ENCODE peak calls at places on chromosomes 1 and 21, in six cellular contexts. One of them, this sample, is unnamed.

GRCh38 chr1:220045356-220046051 is 801 bp downstream of the EPRS1 start:
- DNase-seq in mesenchymal stem cell: no peak
- DNase-seq in IMR-90: no peak
- DNase-seq in mesendoderm: no peak
- DNase-seq in neuronal stem cell: no peak
- DNase-seq in H1: no peak
- DNase-seq in this sample: no peak

GRCh38 chr1:111541721-111542120 is 38.3 kb upstream of the ADORA3 start:
- DNase-seq in mesendoderm: peak; percentile 91
- DNase-seq in IMR-90: peak; percentile 37
- DNase-seq in neuronal stem cell: no peak
- DNase-seq in H1: no peak
- DNase-seq in mesenchymal stem cell: peak; percentile 11
- DNase-seq in this sample: no peak

GRCh38 chr21:25615880-25616279 is 8.6 kb upstream of the MRPL39 start:
- DNase-seq in H1: no peak
- DNase-seq in mesenchymal stem cell: no peak
- DNase-seq in neuronal stem cell: no peak
- DNase-seq in mesendoderm: no peak
- DNase-seq in IMR-90: no peak
- DNase-seq in this sample: no peak

GRCh38 chr1:174875306-174875705 is 124.4 kb upstream of the CACYBP start:
- DNase-seq in H1: no peak
- DNase-seq in mesenchymal stem cell: no peak
- DNase-seq in mesendoderm: peak; percentile 56
- DNase-seq in IMR-90: no peak
- DNase-seq in neuronal stem cell: no peak
- DNase-seq in this sample: peak; percentile 44

GRCh38 chr1:29736582-29737188 is 500.4 kb downstream of the PTPRU start:
- DNase-seq in H1: no peak
- DNase-seq in neuronal stem cell: peak; percentile 82
- DNase-seq in mesenchymal stem cell: peak; percentile 43
- DNase-seq in mesendoderm: peak; percentile 74
- DNase-seq in IMR-90: peak; percentile 60
- DNase-seq in this sample: peak; percentile 49

GRCh38 chr1:225242611-225243010 is 185.2 kb downstream of the LBR start:
- DNase-seq in IMR-90: no peak
- DNase-seq in mesendoderm: no peak
- DNase-seq in mesenchymal stem cell: no peak
- DNase-seq in neuronal stem cell: no peak
- DNase-seq in H1: no peak
- DNase-seq in this sample: no peak

GRCh38 chr1:206685749-206686485 is 1.2 kb downstream of the MAPKAPK2 start:
- DNase-seq in mesendoderm: peak; percentile 89
- DNase-seq in mesenchymal stem cell: peak; percentile 88
- DNase-seq in H1: no peak
- DNase-seq in neuronal stem cell: peak; percentile 61
- DNase-seq in IMR-90: peak; percentile 80
- DNase-seq in this sample: no peak

GRCh38 chr1:194833111-194833510 is 1646.7 kb upstream of the B3GALT2 start:
- DNase-seq in mesenchymal stem cell: no peak
- DNase-seq in mesendoderm: no peak
- DNase-seq in neuronal stem cell: no peak
- DNase-seq in IMR-90: no peak
- DNase-seq in H1: no peak
- DNase-seq in this sample: no peak

GRCh38 chr1:189424746-189425331 is 1052.8 kb downstream of the BRINP3 start:
- DNase-seq in mesendoderm: peak; percentile 27
- DNase-seq in mesenchymal stem cell: no peak
- DNase-seq in H1: no peak
- DNase-seq in neuronal stem cell: no peak
- DNase-seq in IMR-90: peak; percentile 40
- DNase-seq in this sample: no peak

GRCh38 chr21:38937844-38938243 is 132.1 kb downstream of the ETS2 start:
- DNase-seq in H1: no peak
- DNase-seq in mesendoderm: no peak
- DNase-seq in neuronal stem cell: no peak
- DNase-seq in mesenchymal stem cell: no peak
- DNase-seq in IMR-90: no peak
- DNase-seq in this sample: no peak

GRCh38 chr1:77948841-77949424 is 29.9 kb downstream of the FUBP1 start:
- DNase-seq in mesendoderm: peak; percentile 30
- DNase-seq in mesenchymal stem cell: peak; percentile 40
- DNase-seq in IMR-90: peak; percentile 42
- DNase-seq in H1: no peak
- DNase-seq in neuronal stem cell: peak; percentile 12
- DNase-seq in this sample: no peak

GRCh38 chr1:26856604-26857469 is 6.1 kb upstream of the SFN start:
- DNase-seq in mesendoderm: peak; percentile 68
- DNase-seq in H1: no peak
- DNase-seq in neuronal stem cell: no peak
- DNase-seq in mesenchymal stem cell: no peak
- DNase-seq in IMR-90: no peak
- DNase-seq in this sample: no peak

GRCh38 chr1:216210081-216210480 is 213.2 kb downstream of the USH2A start:
- DNase-seq in neuronal stem cell: no peak
- DNase-seq in IMR-90: peak; percentile 69
- DNase-seq in mesenchymal stem cell: peak; percentile 56
- DNase-seq in mesendoderm: no peak
- DNase-seq in H1: no peak
- DNase-seq in this sample: no peak

GRCh38 chr1:68331117-68331865 is 99.0 kb upstream of the WLS start:
- DNase-seq in mesenchymal stem cell: peak; percentile 90
- DNase-seq in IMR-90: peak; percentile 97
- DNase-seq in neuronal stem cell: no peak
- DNase-seq in mesendoderm: no peak
- DNase-seq in H1: no peak
- DNase-seq in this sample: no peak

GRCh38 chr1:8374812-8375211 is 56.9 kb downstream of the SLC45A1 start:
- DNase-seq in neuronal stem cell: no peak
- DNase-seq in IMR-90: peak; percentile 56
- DNase-seq in mesenchymal stem cell: no peak
- DNase-seq in mesendoderm: peak; percentile 82
- DNase-seq in H1: no peak
- DNase-seq in this sample: peak; percentile 62

GRCh38 chr21:38861989-38862683 is 56.4 kb downstream of the ETS2 start:
- DNase-seq in H1: no peak
- DNase-seq in neuronal stem cell: no peak
- DNase-seq in mesenchymal stem cell: no peak
- DNase-seq in IMR-90: no peak
- DNase-seq in mesendoderm: no peak
- DNase-seq in this sample: no peak

GRCh38 chr1:35691080-35691479 is 27.6 kb downstream of the C1orf216 start:
- DNase-seq in H1: no peak
- DNase-seq in mesendoderm: no peak
- DNase-seq in IMR-90: no peak
- DNase-seq in neuronal stem cell: no peak
- DNase-seq in mesenchymal stem cell: no peak
- DNase-seq in this sample: no peak

GRCh38 chr21:24395320-24395933 is 1211.9 kb downstream of the MRPL39 start:
- DNase-seq in IMR-90: peak; percentile 1
- DNase-seq in H1: no peak
- DNase-seq in neuronal stem cell: no peak
- DNase-seq in mesenchymal stem cell: no peak
- DNase-seq in mesendoderm: peak; percentile 12
- DNase-seq in this sample: no peak

GRCh38 chr21:39386194-39386593 is 37.3 kb upstream of the HMGN1 start:
- DNase-seq in H1: no peak
- DNase-seq in neuronal stem cell: no peak
- DNase-seq in mesendoderm: no peak
- DNase-seq in mesenchymal stem cell: no peak
- DNase-seq in IMR-90: no peak
- DNase-seq in this sample: peak; percentile 38

GRCh38 chr1:94154989-94155388 is 34.0 kb upstream of the ABCA4 start:
- DNase-seq in IMR-90: no peak
- DNase-seq in H1: no peak
- DNase-seq in mesenchymal stem cell: no peak
- DNase-seq in mesendoderm: no peak
- DNase-seq in neuronal stem cell: no peak
- DNase-seq in this sample: no peak

GRCh38 chr1:76687324-76688018 is 179.8 kb upstream of the ST6GALNAC5 start:
- DNase-seq in mesendoderm: no peak
- DNase-seq in mesenchymal stem cell: no peak
- DNase-seq in neuronal stem cell: no peak
- DNase-seq in IMR-90: no peak
- DNase-seq in H1: no peak
- DNase-seq in this sample: no peak

GRCh38 chr1:178973671-178974091 is 52.0 kb upstream of the FAM20B start:
- DNase-seq in neuronal stem cell: no peak
- DNase-seq in mesenchymal stem cell: no peak
- DNase-seq in mesendoderm: peak; percentile 33
- DNase-seq in IMR-90: no peak
- DNase-seq in H1: no peak
- DNase-seq in this sample: no peak

GRCh38 chr1:79131626-79132025 is 125.1 kb upstream of the ADGRL4 start:
- DNase-seq in mesenchymal stem cell: no peak
- DNase-seq in mesendoderm: no peak
- DNase-seq in neuronal stem cell: no peak
- DNase-seq in IMR-90: no peak
- DNase-seq in H1: no peak
- DNase-seq in this sample: no peak

GRCh38 chr1:179529482-179529881 is 46.3 kb downstream of the NPHS2 start:
- DNase-seq in H1: peak; percentile 47
- DNase-seq in IMR-90: no peak
- DNase-seq in neuronal stem cell: no peak
- DNase-seq in mesenchymal stem cell: no peak
- DNase-seq in mesendoderm: no peak
- DNase-seq in this sample: peak; percentile 77

GRCh38 chr1:227934476-227935313 is 13.0 kb downstream of the WNT9A start:
- DNase-seq in mesenchymal stem cell: peak; percentile 69
- DNase-seq in IMR-90: peak; percentile 45
- DNase-seq in neuronal stem cell: no peak
- DNase-seq in mesendoderm: peak; percentile 75
- DNase-seq in H1: no peak
- DNase-seq in this sample: no peak

GRCh38 chr21:14143999-14144398 is 66.8 kb downstream of the LIPI start:
- DNase-seq in neuronal stem cell: no peak
- DNase-seq in mesendoderm: no peak
- DNase-seq in mesenchymal stem cell: no peak
- DNase-seq in IMR-90: no peak
- DNase-seq in H1: no peak
- DNase-seq in this sample: no peak

GRCh38 chr1:33706634-33707255 is 157.1 kb upstream of the HMGB4 start:
- DNase-seq in H1: no peak
- DNase-seq in mesenchymal stem cell: no peak
- DNase-seq in IMR-90: no peak
- DNase-seq in mesendoderm: no peak
- DNase-seq in neuronal stem cell: no peak
- DNase-seq in this sample: no peak

GRCh38 chr1:106681939-106682522 is 374.4 kb upstream of the PRMT6 start:
- DNase-seq in mesendoderm: no peak
- DNase-seq in H1: no peak
- DNase-seq in neuronal stem cell: no peak
- DNase-seq in IMR-90: no peak
- DNase-seq in mesenchymal stem cell: no peak
- DNase-seq in this sample: peak; percentile 29

GRCh38 chr1:88145752-88146151 is 538.3 kb upstream of the PKN2 start:
- DNase-seq in neuronal stem cell: no peak
- DNase-seq in IMR-90: peak; percentile 10
- DNase-seq in mesendoderm: no peak
- DNase-seq in H1: no peak
- DNase-seq in mesenchymal stem cell: no peak
- DNase-seq in this sample: no peak

GRCh38 chr1:198830397-198830796 is 191.6 kb downstream of the PTPRC start:
- DNase-seq in neuronal stem cell: no peak
- DNase-seq in IMR-90: no peak
- DNase-seq in mesenchymal stem cell: no peak
- DNase-seq in mesendoderm: no peak
- DNase-seq in H1: no peak
- DNase-seq in this sample: no peak
- H2BK15ac ChIP-seq in neuronal stem cell: no peak overlapping the region
- H2BK15ac ChIP-seq in IMR-90: no peak overlapping the region
- H2BK15ac ChIP-seq in mesenchymal stem cell: no peak overlapping the region
- H2BK15ac ChIP-seq in mesendoderm: no peak overlapping the region
- H2BK15ac ChIP-seq in H1: no peak overlapping the region
- H2BK15ac ChIP-seq in this sample: no peak overlapping the region

DNA sequence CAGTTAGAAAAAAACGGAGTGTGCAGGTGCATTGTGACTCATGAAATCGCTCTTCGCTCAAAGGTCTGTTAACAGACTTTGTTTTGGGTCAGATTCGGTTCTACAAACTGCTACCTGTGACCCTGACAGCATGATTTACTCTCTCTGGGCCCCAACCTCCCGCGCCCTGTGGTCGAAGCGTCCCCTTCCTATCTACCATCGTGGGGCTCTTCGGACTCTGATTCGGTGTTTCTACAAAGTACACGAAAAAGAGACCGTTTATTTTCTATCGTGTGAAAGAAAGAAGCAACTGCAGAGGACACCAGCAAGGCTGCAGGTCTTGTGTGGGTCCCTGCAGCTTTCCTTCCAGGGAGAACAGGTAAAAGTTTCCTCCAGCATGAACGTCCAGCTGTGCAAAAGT is 29.4 kb upstream of the SLC19A1 start:
- DNase-seq in IMR-90: no peak
- DNase-seq in mesendoderm: no peak
- DNase-seq in H1: no peak
- DNase-seq in mesenchymal stem cell: no peak
- DNase-seq in neuronal stem cell: no peak
- DNase-seq in this sample: peak; percentile 4
- H3K27ac ChIP-seq in IMR-90: no peak overlapping the region
- H3K27ac ChIP-seq in mesendoderm: no peak overlapping the region
- H3K27ac ChIP-seq in H1: no peak overlapping the region
- H3K27ac ChIP-seq in mesenchymal stem cell: no peak overlapping the region
- H3K27ac ChIP-seq in neuronal stem cell: no peak overlapping the region
- H3K27ac ChIP-seq in this sample: no peak overlapping the region

GRCh38 chr1:54013393-54014008 is 4.5 kb downstream of the LDLRAD1 start:
- DNase-seq in H1: no peak
- DNase-seq in mesendoderm: no peak
- DNase-seq in mesenchymal stem cell: no peak
- DNase-seq in IMR-90: no peak
- DNase-seq in neuronal stem cell: no peak
- DNase-seq in this sample: no peak

GRCh38 chr1:54017979-54018378 is at the start of gene LDLRAD1:
- DNase-seq in mesenchymal stem cell: no peak
- DNase-seq in neuronal stem cell: no peak
- DNase-seq in mesendoderm: no peak
- DNase-seq in IMR-90: no peak
- DNase-seq in H1: no peak
- DNase-seq in this sample: peak; percentile 51

GRCh38 chr1:54014009-54014629 is 3.9 kb downstream of the LDLRAD1 start:
- DNase-seq in IMR-90: no peak
- DNase-seq in mesenchymal stem cell: no peak
- DNase-seq in neuronal stem cell: no peak
- DNase-seq in mesendoderm: no peak
- DNase-seq in H1: no peak
- DNase-seq in this sample: no peak

GRCh38 chr1:54016343-54017282 is 1.4 kb downstream of the LDLRAD1 start:
- DNase-seq in mesenchymal stem cell: peak; percentile 80
- DNase-seq in H1: no peak
- DNase-seq in mesendoderm: peak; percentile 87
- DNase-seq in neuronal stem cell: no peak
- DNase-seq in IMR-90: peak; percentile 20
- DNase-seq in this sample: no peak

GRCh38 chr1:54018635-54019034 is 649 bp upstream of the LDLRAD1 start:
- DNase-seq in mesenchymal stem cell: no peak
- DNase-seq in H1: no peak
- DNase-seq in neuronal stem cell: no peak
- DNase-seq in IMR-90: no peak
- DNase-seq in mesendoderm: no peak
- DNase-seq in this sample: no peak
- H3K9ac ChIP-seq in mesenchymal stem cell: no peak overlapping the region
- H3K9ac ChIP-seq in H1: no peak overlapping the region
- H3K9ac ChIP-seq in neuronal stem cell: no peak overlapping the region
- H3K9ac ChIP-seq in IMR-90: no peak overlapping the region
- H3K9ac ChIP-seq in mesendoderm: no peak overlapping the region
- H3K9ac ChIP-seq in this sample: no peak overlapping the region

GRCh38 chr1:114009393-114009792 is 30.1 kb downstream of the OLFML3 start:
- DNase-seq in IMR-90: peak; percentile 52
- DNase-seq in mesendoderm: no peak
- DNase-seq in neuronal stem cell: no peak
- DNase-seq in H1: no peak
- DNase-seq in mesenchymal stem cell: peak; percentile 85
- DNase-seq in this sample: no peak
- H2BK15ac ChIP-seq in IMR-90: no peak overlapping the region
- H2BK15ac ChIP-seq in mesendoderm: no peak overlapping the region
- H2BK15ac ChIP-seq in neuronal stem cell: no peak overlapping the region
- H2BK15ac ChIP-seq in H1: no peak overlapping the region
- H2BK15ac ChIP-seq in mesenchymal stem cell: no peak overlapping the region
- H2BK15ac ChIP-seq in this sample: no peak overlapping the region

This sample was measured in H9.